ENCODE peak calls at places on chromosomes 12 and 14, in four cellular contexts. C is HepG2, V is GM12878, S is K562. T is an unnamed sample.

GRCh38 chr14:97917169-97917568 is 1120.0 kb downstream of the VRK1 start:
- DNase-seq in C (no peak), V (no peak), S (no peak), T (no peak)

GRCh38 chr12:59858508-59858907 is 262.7 kb downstream of the SLC16A7 start:
- DNase-seq in S (no peak), C (peak; percentile 59), V (no peak), T (no peak)

GRCh38 chr14:91127411-91127810 is 13.5 kb downstream of the DGLUCY start:
- DNase-seq in V (no peak), S (no peak), C (no peak), T (no peak)

GRCh38 chr12:68411371-68411770 is 79.2 kb upstream of the MDM1 start:
- DNase-seq in S (no peak), C (no peak), V (no peak), T (no peak)

GRCh38 chr12:54200412-54200811 is 11.6 kb upstream of the SMUG1 start:
- DNase-seq in S (no peak), V (no peak), C (no peak), T (no peak)

GRCh38 chr12:46395308-46395707 is 22.7 kb upstream of the SLC38A2 start:
- DNase-seq in S (no peak), C (no peak), V (no peak), T (no peak)

GRCh38 chr12:107760207-107760816 is 625 bp downstream of the PRDM4 start:
- DNase-seq in V (no peak), S (no peak), C (peak; percentile 19), T (peak; percentile 30)

GRCh38 chr14:105530446-105531087 is 4.2 kb downstream of the TMEM121 start:
- DNase-seq in S (no peak), C (no peak), V (no peak), T (no peak)

GRCh38 chr12:117388865-117389508 is 27.6 kb upstream of the NOS1 start:
- DNase-seq in S (no peak), C (no peak), V (no peak), T (no peak)

GRCh38 chr14:68297871-68298468 is 478.4 kb downstream of the RAD51B start:
- DNase-seq in C (peak; percentile 49), S (no peak), V (no peak), T (peak; percentile 28)

GRCh38 chr12:126069549-126070165 is 1004.4 kb downstream of the AACS start:
- DNase-seq in S (peak; percentile 38), C (peak; percentile 33), V (no peak), T (peak; percentile 47)

GRCh38 chr14:55245657-55246268 is 25.5 kb upstream of the FBXO34 start:
- DNase-seq in C (peak; percentile 25), V (no peak), S (no peak), T (no peak)

GRCh38 chr12:29519585-29520182 is 22.2 kb upstream of the OVCH1 start:
- DNase-seq in C (peak; percentile 28), S (peak; percentile 27), V (no peak), T (no peak)

GRCh38 chr14:105974902-105975301 is 448.5 kb downstream of the TMEM121 start:
- DNase-seq in C (peak; percentile 39), V (no peak), S (peak; percentile 41), T (no peak)

GRCh38 chr12:46935448-46935847 is 109.7 kb upstream of the SLC38A4 start:
- DNase-seq in S (no peak), V (no peak), C (no peak), T (no peak)

GRCh38 chr12:96810477-96810876 is 96.6 kb upstream of the NEDD1 start:
- DNase-seq in S (no peak), V (no peak), C (no peak), T (no peak)

GRCh38 chr14:87161502-87161901 is 831.5 kb downstream of the GALC start:
- DNase-seq in C (no peak), V (no peak), S (no peak), T (no peak)

GRCh38 chr12:58196971-58197370 is 255.6 kb downstream of the ATP23 start:
- DNase-seq in C (no peak), S (no peak), V (no peak), T (no peak)

GRCh38 chr12:22361785-22362184 is 27.3 kb upstream of the ST8SIA1 start:
- DNase-seq in S (no peak), C (no peak), V (no peak), T (peak; percentile 50)

GRCh38 chr14:87993485-87993809 is 465 bp upstream of the GALC start:
- DNase-seq in V (no peak), S (no peak), C (no peak), T (no peak)

GRCh38 chr12:106113042-106113441 is 25.7 kb downstream of the NUAK1 start:
- DNase-seq in V (peak; percentile 7), S (no peak), C (no peak), T (no peak)

GRCh38 chr14:77131871-77132486 is 9.6 kb downstream of the ZDHHC22 start:
- DNase-seq in S (no peak), V (no peak), C (no peak), T (no peak)

GRCh38 chr12:12901158-12901791 is 9.9 kb downstream of the GPRC5A start:
- DNase-seq in S (no peak), C (peak; percentile 37), V (no peak), T (no peak)

GRCh38 chr12:3795096-3795799 is 42.3 kb upstream of the CRACR2A start:
- DNase-seq in V (no peak), S (no peak), C (peak; percentile 19), T (no peak)

GRCh38 chr14:88983755-88984154 is 159.3 kb downstream of the TTC8 start:
- DNase-seq in V (no peak), S (no peak), C (no peak), T (no peak)

GRCh38 chr12:16362550-16362949 is 15.1 kb downstream of the MGST1 start:
- DNase-seq in V (no peak), C (no peak), S (no peak), T (no peak)

GRCh38 chr12:16358896-16359295 is 11.5 kb downstream of the MGST1 start:
- DNase-seq in S (no peak), C (no peak), V (no peak), T (no peak)

GRCh38 chr12:16361142-16361783 is 13.8 kb downstream of the MGST1 start:
- DNase-seq in C (no peak), V (no peak), S (no peak), T (no peak)

GRCh38 chr12:16359512-16360491 is 12.4 kb downstream of the MGST1 start:
- DNase-seq in V (no peak), C (peak; percentile 56), S (peak; percentile 49), T (peak; percentile 83)
- TF ChIP-seq NR2C2 in V (no peak), C (no peak), S (no peak), T (no peak)

DNA sequence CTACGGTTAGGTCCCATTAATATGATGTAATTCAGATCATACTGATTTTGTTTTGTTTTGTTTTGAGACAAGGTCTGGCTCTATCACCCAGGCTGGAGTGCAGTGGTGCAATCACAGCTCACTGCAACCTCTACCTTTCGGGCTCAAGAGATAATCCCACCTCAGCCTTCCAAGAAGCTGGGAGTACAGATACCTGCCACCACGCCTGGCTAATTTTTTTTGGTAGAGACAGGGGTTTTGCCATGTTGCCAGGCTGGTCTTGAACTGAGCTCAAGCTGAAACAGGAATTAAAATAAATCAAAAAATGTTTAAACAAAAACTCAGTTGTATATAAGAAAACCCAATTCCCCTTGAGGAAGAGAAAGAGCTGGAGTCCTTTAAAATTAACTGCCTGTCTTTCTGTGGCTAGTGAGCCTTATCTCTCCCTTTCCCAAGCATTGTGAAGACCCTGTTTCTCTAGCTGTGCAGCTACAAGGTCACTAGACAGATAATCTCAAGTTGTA is 17.7 kb upstream of the ANAPC7 start:
- DNase-seq in V (no peak), C (no peak), S (no peak), T (no peak)
- TF ChIP-seq ESRRA in V (no peak), C (no peak), S (no peak), T (no peak)

DNA sequence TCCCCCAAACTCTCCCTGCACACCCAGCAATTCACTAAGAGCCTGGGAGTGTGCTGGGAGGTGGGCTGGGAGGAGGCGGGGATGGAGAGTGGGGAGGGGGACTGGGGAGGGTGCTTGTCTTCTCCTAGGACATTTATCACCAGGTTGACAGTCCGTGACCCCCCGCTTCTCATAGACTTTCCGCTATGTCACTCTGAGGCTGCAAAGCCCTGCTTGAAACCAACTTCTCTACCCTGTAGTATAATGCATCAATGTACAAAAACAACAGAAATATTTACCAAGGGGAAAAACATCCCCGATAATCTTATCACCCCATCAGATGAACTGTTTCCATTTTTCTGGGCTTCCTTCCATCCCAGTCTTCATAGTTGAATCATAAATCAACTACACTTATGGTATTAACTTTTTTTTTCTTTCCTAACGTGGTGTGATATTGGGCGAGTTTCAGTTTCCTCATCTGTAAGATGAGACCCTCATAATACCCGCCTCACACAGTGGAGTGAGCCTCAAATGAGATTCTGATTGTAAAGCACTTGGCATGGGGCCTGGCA is 28.6 kb upstream of the BATF start:
- DNase-seq in S (no peak), C (no peak), V (no peak), T (no peak)
- TF ChIP-seq CREM in S (no peak), C (no peak), V (peak; percentile 56), T (no peak)

DNA sequence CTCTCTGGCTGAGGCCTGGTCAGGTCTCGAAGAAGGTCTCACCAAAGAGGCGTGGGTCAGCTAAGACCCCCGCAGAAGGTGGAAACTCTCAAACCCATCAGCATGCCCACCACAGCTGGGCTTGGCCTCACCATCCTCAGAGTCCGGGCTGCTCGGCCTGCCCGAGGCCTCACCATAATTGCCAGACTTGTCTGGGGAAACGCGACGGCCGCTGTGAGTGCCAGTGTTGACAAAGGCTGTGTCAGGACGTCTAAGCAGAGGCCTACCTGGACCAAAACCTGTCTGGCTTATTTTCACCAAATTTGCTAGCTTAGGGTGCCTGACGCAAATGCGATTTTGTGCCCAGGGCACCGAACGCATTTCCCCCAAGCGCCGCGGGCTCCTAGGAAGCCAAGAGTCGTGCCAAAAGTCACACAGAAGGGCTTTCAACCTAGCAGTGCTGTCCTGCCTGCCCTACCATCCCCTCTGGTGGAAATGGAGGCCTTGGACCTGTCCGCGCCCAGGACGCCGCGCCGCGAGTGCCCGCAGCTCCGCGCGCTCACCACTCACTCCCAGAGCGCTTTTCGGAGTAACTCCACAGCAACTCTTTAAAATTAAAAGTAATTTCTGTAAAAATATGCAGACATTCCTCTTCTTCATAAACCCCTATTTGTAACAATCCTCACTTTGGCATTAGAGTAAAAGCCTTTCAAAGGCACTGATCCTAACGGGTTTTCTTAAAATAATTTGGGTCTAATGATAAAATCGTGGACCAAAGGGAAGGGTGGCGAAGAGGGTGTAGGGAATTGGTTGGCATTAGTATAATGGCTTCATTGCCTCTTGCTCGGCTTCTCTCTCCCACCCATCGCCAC is 1.2 kb upstream of the ALX1 start:
- DNase-seq in V (no peak), S (no peak), C (no peak), T (no peak)
- TF ChIP-seq NR2C2 in V (no peak), S (no peak), C (no peak), T (no peak)

GRCh38 chr14:30569216-30569902 is 10.4 kb downstream of the G2E3 start:
- DNase-seq in C (peak; percentile 60), V (no peak), S (no peak), T (no peak)
- TF ChIP-seq ESRRA in C (no peak), V (no peak), S (no peak), T (no peak)

GRCh38 chr12:119446459-119446858 is 111.9 kb downstream of the CCDC60 start:
- DNase-seq in S (no peak), V (no peak), C (no peak), T (no peak)
- TF ChIP-seq CREM in S (no peak), V (no peak), C (no peak), T (no peak)

DNA sequence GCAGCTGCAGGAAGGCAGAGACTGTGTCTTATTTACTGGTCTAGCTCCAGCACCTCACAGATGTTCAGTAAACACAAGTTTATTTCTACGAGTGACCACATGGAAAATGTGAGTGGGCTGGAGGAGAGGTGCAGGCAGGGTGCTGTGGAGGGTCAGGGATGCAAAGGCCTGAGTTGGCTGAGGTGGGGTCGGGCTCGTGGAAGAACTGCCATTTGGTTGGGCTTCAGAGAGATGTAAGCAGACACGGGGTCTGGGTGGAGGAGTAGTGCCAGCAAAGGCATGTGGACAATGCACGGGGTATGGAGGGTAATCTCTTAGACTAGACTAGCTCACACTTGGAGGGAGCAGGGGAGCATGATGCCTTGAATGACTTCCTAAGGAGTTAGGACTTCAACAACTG is 117.4 kb upstream of the RTL1 start:
- DNase-seq in S (no peak), C (no peak), V (no peak), T (no peak)
- TF ChIP-seq NR2C2 in S (no peak), C (no peak), V (no peak), T (no peak)

T was measured in WTC11.